ENCODE peak calls at places on chromosome 18, in six cellular contexts. One of them, this sample, is unnamed.

GRCh38 chr18:79632765-79633164 is 46.8 kb upstream of the CTDP1 start:
- DNase-seq in GM12865: no peak
- DNase-seq in ascending aorta: no peak
- DNase-seq in thoracic aorta: no peak
- DNase-seq in CD8-positive, alpha-beta T cell: no peak
- DNase-seq in GM12864: no peak
- DNase-seq in this sample: no peak

GRCh38 chr18:30991397-30991796 is 51.1 kb downstream of the DSC3 start:
- DNase-seq in thoracic aorta: no peak
- DNase-seq in GM12865: peak
- DNase-seq in ascending aorta: no peak
- DNase-seq in CD8-positive, alpha-beta T cell: no peak
- DNase-seq in GM12864: no peak
- DNase-seq in this sample: no peak

GRCh38 chr18:56492136-56492535 is 146.3 kb downstream of the TXNL1 start:
- DNase-seq in GM12864: no peak
- DNase-seq in ascending aorta: no peak
- DNase-seq in thoracic aorta: no peak
- DNase-seq in GM12865: no peak
- DNase-seq in CD8-positive, alpha-beta T cell: no peak
- DNase-seq in this sample: no peak

GRCh38 chr18:39441648-39442047 is 1876.0 kb upstream of the CELF4 start:
- DNase-seq in CD8-positive, alpha-beta T cell: no peak
- DNase-seq in GM12865: no peak
- DNase-seq in ascending aorta: no peak
- DNase-seq in GM12864: no peak
- DNase-seq in thoracic aorta: no peak
- DNase-seq in this sample: no peak

GRCh38 chr18:4455113-4455811 is at the start of gene DLGAP1:
- DNase-seq in GM12865: peak
- DNase-seq in GM12864: no peak
- DNase-seq in ascending aorta: peak
- DNase-seq in CD8-positive, alpha-beta T cell: no peak
- DNase-seq in thoracic aorta: no peak
- DNase-seq in this sample: no peak

GRCh38 chr18:21826196-21826595 is 85.6 kb downstream of the MIB1 start:
- DNase-seq in GM12865: peak
- DNase-seq in GM12864: no peak
- DNase-seq in ascending aorta: no peak
- DNase-seq in CD8-positive, alpha-beta T cell: no peak
- DNase-seq in thoracic aorta: no peak
- DNase-seq in this sample: no peak

GRCh38 chr18:7000484-7001096 is 117.0 kb downstream of the LAMA1 start:
- DNase-seq in GM12864: no peak
- DNase-seq in thoracic aorta: no peak
- DNase-seq in ascending aorta: no peak
- DNase-seq in GM12865: no peak
- DNase-seq in CD8-positive, alpha-beta T cell: no peak
- DNase-seq in this sample: no peak

GRCh38 chr18:13611616-13612110 is 114.7 kb downstream of the FAM210A start:
- DNase-seq in CD8-positive, alpha-beta T cell: peak
- DNase-seq in ascending aorta: no peak
- DNase-seq in GM12865: no peak
- DNase-seq in GM12864: no peak
- DNase-seq in thoracic aorta: no peak
- DNase-seq in this sample: no peak

GRCh38 chr18:23234619-23235018 is 99.3 kb downstream of the CABLES1 start:
- DNase-seq in GM12864: no peak
- DNase-seq in thoracic aorta: no peak
- DNase-seq in GM12865: no peak
- DNase-seq in CD8-positive, alpha-beta T cell: no peak
- DNase-seq in ascending aorta: no peak
- DNase-seq in this sample: no peak

GRCh38 chr18:74256190-74256589 is 35.6 kb downstream of the CYB5A start:
- DNase-seq in thoracic aorta: no peak
- DNase-seq in GM12865: no peak
- DNase-seq in GM12864: no peak
- DNase-seq in CD8-positive, alpha-beta T cell: no peak
- DNase-seq in ascending aorta: no peak
- DNase-seq in this sample: no peak

DNA sequence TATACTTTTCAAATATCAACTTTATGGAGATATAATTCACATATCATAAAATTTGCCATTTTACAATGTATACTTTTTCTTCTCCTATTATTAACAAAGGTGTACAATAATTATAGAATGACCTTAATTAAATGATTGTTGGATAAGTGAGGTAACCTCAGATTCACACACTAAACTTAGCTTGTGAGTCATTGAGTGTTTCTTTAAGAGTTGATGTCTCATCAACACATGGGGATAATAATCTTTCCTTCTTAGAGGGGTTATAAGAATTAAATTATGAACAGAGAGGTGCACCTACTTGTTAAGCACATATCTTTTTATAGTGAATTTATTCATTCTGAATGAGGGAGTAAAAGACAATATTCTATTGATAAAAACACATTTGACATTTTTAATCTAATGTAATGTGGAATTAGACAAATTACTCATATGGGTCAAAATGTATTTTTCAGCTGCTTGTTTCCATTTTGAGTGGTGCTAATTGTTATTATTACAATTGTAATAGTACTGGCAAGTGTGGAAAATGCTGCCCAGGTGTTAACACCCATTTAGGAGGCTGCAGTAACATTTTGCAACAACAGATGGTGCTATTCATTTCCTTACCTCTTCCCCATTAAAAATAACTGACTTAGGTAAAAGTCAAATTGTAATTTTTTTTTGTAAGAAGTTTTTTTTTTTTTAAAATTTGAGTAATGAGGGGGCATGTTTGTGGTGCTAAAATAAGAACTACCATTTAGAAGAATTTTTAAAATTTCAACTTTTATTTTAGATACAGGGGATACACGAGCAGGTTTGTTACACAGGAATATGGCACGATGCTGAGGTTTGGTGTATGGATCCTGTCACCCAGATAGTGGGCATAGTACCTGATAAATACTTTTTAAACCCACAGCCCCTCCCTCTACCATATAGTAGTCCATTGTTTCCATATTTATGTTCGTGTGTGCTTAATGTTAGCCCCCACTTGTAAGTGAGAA is 32.1 kb upstream of the DYNAP start:
- DNase-seq in GM12865: peak
- DNase-seq in thoracic aorta: no peak
- DNase-seq in CD8-positive, alpha-beta T cell: no peak
- DNase-seq in ascending aorta: no peak
- DNase-seq in GM12864: peak
- DNase-seq in this sample: no peak
- TF ChIP-seq CTCF in GM12865: peak
- TF ChIP-seq CTCF in thoracic aorta: no peak
- TF ChIP-seq CTCF in CD8-positive, alpha-beta T cell: peak
- TF ChIP-seq CTCF in ascending aorta: peak
- TF ChIP-seq CTCF in GM12864: peak
- TF ChIP-seq CTCF in this sample: no peak

DNA sequence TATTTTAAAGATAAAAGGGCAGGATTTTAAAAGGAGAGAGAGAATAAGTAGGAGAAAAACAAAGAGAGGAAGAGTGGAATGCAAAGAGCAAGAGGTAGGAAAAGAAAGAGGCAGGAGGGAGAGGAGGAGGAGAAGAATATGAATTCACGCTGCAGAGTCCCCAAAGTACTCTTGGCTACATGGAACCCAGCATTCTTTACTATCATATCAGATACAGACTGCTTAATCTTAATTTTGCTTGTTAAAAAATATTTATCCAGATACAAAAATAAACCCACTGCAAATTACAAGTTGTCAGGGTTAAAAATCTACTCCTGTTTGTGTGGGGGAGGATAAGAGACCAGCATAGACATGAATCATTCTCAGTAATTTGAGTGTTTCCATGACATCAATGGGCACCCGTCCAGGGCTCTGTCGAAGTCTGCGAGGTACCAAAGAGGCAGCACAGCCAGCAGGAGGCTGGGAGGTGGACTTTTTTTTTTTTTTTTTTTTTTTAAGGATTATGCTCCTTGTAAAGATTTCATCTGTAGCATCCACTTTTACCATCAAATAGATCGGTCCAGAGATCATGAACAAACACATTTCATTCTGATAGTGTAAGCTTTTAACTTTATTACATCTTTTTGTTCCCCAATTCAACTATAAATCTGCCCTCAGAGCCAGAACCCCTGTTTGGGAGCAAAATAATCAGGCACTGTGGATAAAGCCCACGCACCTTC is 182.2 kb downstream of the TCF4 start:
- DNase-seq in ascending aorta: peak
- DNase-seq in CD8-positive, alpha-beta T cell: no peak
- DNase-seq in GM12864: no peak
- DNase-seq in thoracic aorta: peak
- DNase-seq in GM12865: no peak
- DNase-seq in this sample: peak
- TF ChIP-seq CTCF in ascending aorta: no peak
- TF ChIP-seq CTCF in CD8-positive, alpha-beta T cell: no peak
- TF ChIP-seq CTCF in GM12864: no peak
- TF ChIP-seq CTCF in thoracic aorta: peak
- TF ChIP-seq CTCF in GM12865: no peak
- TF ChIP-seq CTCF in this sample: no peak

GRCh38 chr18:50111398-50111797 is 83.5 kb downstream of the MYO5B start:
- DNase-seq in ascending aorta: no peak
- DNase-seq in GM12865: no peak
- DNase-seq in CD8-positive, alpha-beta T cell: no peak
- DNase-seq in thoracic aorta: no peak
- DNase-seq in GM12864: no peak
- DNase-seq in this sample: no peak
- TF ChIP-seq CTCF in ascending aorta: no peak
- TF ChIP-seq CTCF in GM12865: peak
- TF ChIP-seq CTCF in CD8-positive, alpha-beta T cell: no peak
- TF ChIP-seq CTCF in thoracic aorta: no peak
- TF ChIP-seq CTCF in GM12864: peak
- TF ChIP-seq CTCF in this sample: no peak

GRCh38 chr18:48393776-48394175 is 15.4 kb downstream of the ZBTB7C start:
- DNase-seq in GM12864: no peak
- DNase-seq in GM12865: no peak
- DNase-seq in CD8-positive, alpha-beta T cell: no peak
- DNase-seq in thoracic aorta: no peak
- DNase-seq in ascending aorta: no peak
- DNase-seq in this sample: no peak

GRCh38 chr18:48395646-48396045 is 13.5 kb downstream of the ZBTB7C start:
- DNase-seq in thoracic aorta: no peak
- DNase-seq in CD8-positive, alpha-beta T cell: no peak
- DNase-seq in GM12864: no peak
- DNase-seq in ascending aorta: no peak
- DNase-seq in GM12865: no peak
- DNase-seq in this sample: no peak

GRCh38 chr18:48399303-48400075 is 9.7 kb downstream of the ZBTB7C start:
- DNase-seq in ascending aorta: no peak
- DNase-seq in CD8-positive, alpha-beta T cell: no peak
- DNase-seq in thoracic aorta: no peak
- DNase-seq in GM12865: no peak
- DNase-seq in GM12864: no peak
- DNase-seq in this sample: no peak

GRCh38 chr18:48398074-48398473 is 11.1 kb downstream of the ZBTB7C start:
- DNase-seq in ascending aorta: no peak
- DNase-seq in CD8-positive, alpha-beta T cell: no peak
- DNase-seq in GM12864: no peak
- DNase-seq in thoracic aorta: no peak
- DNase-seq in GM12865: no peak
- DNase-seq in this sample: no peak

DNA sequence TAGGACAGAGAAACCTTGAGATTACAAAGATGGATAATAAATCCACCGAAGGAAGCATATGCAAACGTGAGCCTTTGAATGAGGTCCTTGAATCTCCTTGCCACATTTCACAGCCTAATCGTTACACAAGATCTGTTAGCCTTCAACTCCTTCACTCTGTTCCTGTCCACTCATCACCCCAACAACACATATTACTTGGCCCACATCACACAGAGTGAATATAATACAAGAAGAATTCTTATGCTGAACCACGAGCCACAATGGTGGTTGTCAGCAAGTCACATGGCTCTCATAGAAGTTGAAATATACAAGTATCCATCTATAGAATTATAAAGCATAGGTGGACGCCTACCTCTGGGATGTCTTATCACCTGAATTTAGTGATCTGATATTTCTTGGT is 12.6 kb downstream of the ZBTB7C start:
- DNase-seq in thoracic aorta: no peak
- DNase-seq in ascending aorta: no peak
- DNase-seq in CD8-positive, alpha-beta T cell: no peak
- DNase-seq in GM12865: no peak
- DNase-seq in GM12864: no peak
- DNase-seq in this sample: no peak
- TF ChIP-seq CTCF in thoracic aorta: no peak
- TF ChIP-seq CTCF in ascending aorta: no peak
- TF ChIP-seq CTCF in CD8-positive, alpha-beta T cell: no peak
- TF ChIP-seq CTCF in GM12865: no peak
- TF ChIP-seq CTCF in GM12864: no peak
- TF ChIP-seq CTCF in this sample: no peak

DNA sequence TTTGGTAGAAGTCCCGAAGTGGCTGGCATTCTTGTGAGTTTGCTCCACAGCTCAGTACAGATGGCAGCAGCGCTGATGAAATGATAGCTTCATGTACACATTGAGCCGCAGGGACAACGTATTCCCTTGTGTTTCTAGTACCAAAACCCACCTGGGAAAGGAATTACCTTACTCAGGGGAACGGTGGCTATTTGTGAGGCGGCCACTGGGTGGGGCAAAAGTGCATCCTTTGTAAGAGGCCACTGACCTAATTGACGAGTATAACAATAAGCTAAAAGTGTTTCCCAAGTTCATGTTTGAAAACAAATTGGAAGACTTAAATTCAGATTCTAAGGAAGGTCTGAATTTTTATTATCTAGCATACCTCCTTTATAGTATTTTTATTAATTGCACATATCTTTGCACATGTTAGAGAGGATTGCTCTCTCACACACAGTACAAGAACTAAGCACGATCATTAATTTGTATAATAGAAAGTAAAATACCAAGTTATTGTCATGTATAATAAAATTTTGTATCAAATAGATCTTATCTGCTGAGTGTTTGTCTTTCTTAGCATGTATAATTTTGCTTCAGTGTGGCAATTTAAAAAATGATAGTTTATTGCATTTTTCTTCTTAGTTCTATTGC is 25.3 kb upstream of the CDH7 start:
- DNase-seq in thoracic aorta: no peak
- DNase-seq in ascending aorta: no peak
- DNase-seq in GM12864: no peak
- DNase-seq in CD8-positive, alpha-beta T cell: no peak
- DNase-seq in GM12865: peak
- DNase-seq in this sample: no peak
- TF ChIP-seq CTCF in thoracic aorta: no peak
- TF ChIP-seq CTCF in ascending aorta: no peak
- TF ChIP-seq CTCF in GM12864: peak
- TF ChIP-seq CTCF in CD8-positive, alpha-beta T cell: no peak
- TF ChIP-seq CTCF in GM12865: no peak
- TF ChIP-seq CTCF in this sample: no peak